ENCODE peak calls at places on chromosomes 2 and 18, in eight cellular contexts. C is GM18507, E is stomach, U is GM20000, Q is AG08395, L is ELR, Z is body of pancreas, N is kidney epithelial cell. I is an unnamed sample.

GRCh38 chr2:176128172-176129012 is 1.1 kb upstream of the HOXD8 start:
- DNase-seq in C (no peak), E (no peak), U (no peak), Q (no peak), L (peak; percentile 36), Z (no peak), N (no peak), I (no peak)

GRCh38 chr2:170820647-170821630 is 4.3 kb downstream of the GAD1 start:
- DNase-seq in C (peak; percentile 52), E (no peak), U (peak; percentile 76), Q (no peak), L (no peak), Z (no peak), N (no peak), I (no peak)

GRCh38 chr2:222904557-222905258 is 43.9 kb downstream of the ACSL3 start:
- DNase-seq in C (no peak), E (no peak), U (no peak), Q (peak; percentile 78), L (peak; percentile 78), Z (no peak), N (no peak), I (no peak)

GRCh38 chr18:57077786-57078552 is 68.9 kb upstream of the BOD1L2 start:
- DNase-seq in C (peak; percentile 64), E (no peak), U (peak; percentile 80), Q (no peak), L (no peak), Z (no peak), N (no peak), I (no peak)

GRCh38 chr2:54103454-54104314 is 11.7 kb upstream of the ACYP2 start:
- DNase-seq in C (no peak), E (peak; percentile 47), U (no peak), Q (peak; percentile 78), L (peak; percentile 90), Z (no peak), N (no peak), I (no peak)

GRCh38 chr2:172790404-172790803 is 54.8 kb downstream of the RAPGEF4 start:
- DNase-seq in C (no peak), E (no peak), U (no peak), Q (peak; percentile 14), L (no peak), Z (no peak), N (no peak), I (no peak)

GRCh38 chr2:179263460-179264237 is 983 bp downstream of the SESTD1 start:
- DNase-seq in C (no peak), E (peak; percentile 44), U (peak; percentile 59), Q (peak; percentile 34), L (peak; percentile 60), Z (peak; percentile 46), N (no peak), I (no peak)

GRCh38 chr2:129178356-129178755 is 801.1 kb upstream of the RAB6C start:
- DNase-seq in C (no peak), E (no peak), U (no peak), Q (peak; percentile 21), L (no peak), Z (no peak), N (no peak), I (no peak)

GRCh38 chr18:62881509-62882016 is 166.2 kb downstream of the PHLPP1 start:
- DNase-seq in C (no peak), E (no peak), U (no peak), Q (peak; percentile 92), L (peak; percentile 92), Z (no peak), N (peak; percentile 89), I (peak; percentile 84)

GRCh38 chr2:71925268-71926097 is 222.2 kb downstream of the CYP26B1 start:
- DNase-seq in C (no peak), E (no peak), U (no peak), Q (peak; percentile 35), L (peak; percentile 51), Z (no peak), N (no peak), I (no peak)

GRCh38 chr2:32553829-32554432 is 73.9 kb upstream of the TTC27 start:
- DNase-seq in C (peak; percentile 26), E (no peak), U (peak; percentile 57), Q (peak; percentile 55), L (peak; percentile 55), Z (no peak), N (peak; percentile 5), I (no peak)

GRCh38 chr2:132484144-132484543 is 67.5 kb downstream of the GPR39 start:
- DNase-seq in C (no peak), E (no peak), U (no peak), Q (no peak), L (no peak), Z (no peak), N (no peak), I (no peak)

GRCh38 chr2:120348134-120349103 is 2.5 kb downstream of the INHBB start:
- DNase-seq in C (no peak), E (no peak), U (no peak), Q (peak; percentile 50), L (no peak), Z (no peak), N (no peak), I (no peak)

GRCh38 chr2:8406271-8406670 is 275.6 kb upstream of the ID2 start:
- DNase-seq in C (no peak), E (no peak), U (no peak), Q (no peak), L (no peak), Z (no peak), N (no peak), I (no peak)

GRCh38 chr2:200453853-200454524 is 55.9 kb downstream of the KCTD18 start:
- DNase-seq in C (no peak), E (no peak), U (no peak), Q (no peak), L (peak; percentile 21), Z (no peak), N (no peak), I (no peak)

GRCh38 chr2:104502904-104503303 is 351.0 kb upstream of the POU3F3 start:
- DNase-seq in C (no peak), E (no peak), U (no peak), Q (no peak), L (no peak), Z (no peak), N (no peak), I (no peak)

GRCh38 chr2:128490881-128491778 is 172.5 kb upstream of the HS6ST1 start:
- DNase-seq in C (no peak), E (peak; percentile 16), U (no peak), Q (no peak), L (no peak), Z (no peak), N (no peak), I (no peak)

GRCh38 chr2:152518656-152519580 is 183.9 kb downstream of the FMNL2 start:
- DNase-seq in C (no peak), E (no peak), U (no peak), Q (no peak), L (no peak), Z (no peak), N (no peak), I (no peak)

GRCh38 chr18:499351-500229 is 911 bp downstream of the COLEC12 start:
- DNase-seq in C (no peak), E (peak; percentile 37), U (no peak), Q (peak; percentile 56), L (peak; percentile 92), Z (peak; percentile 25), N (peak; percentile 52), I (no peak)

GRCh38 chr2:71718686-71719085 is 265.3 kb downstream of the DYSF start:
- DNase-seq in C (no peak), E (no peak), U (no peak), Q (no peak), L (no peak), Z (no peak), N (no peak), I (no peak)

GRCh38 chr2:38485734-38486133 is 108.7 kb upstream of the ATL2 start:
- DNase-seq in C (no peak), E (no peak), U (peak; percentile 63), Q (no peak), L (no peak), Z (no peak), N (no peak), I (no peak)

GRCh38 chr2:188050716-188051115 is 241.0 kb upstream of the GULP1 start:
- DNase-seq in C (no peak), E (no peak), U (no peak), Q (no peak), L (no peak), Z (no peak), N (peak; percentile 82), I (peak; percentile 96)

GRCh38 chr2:1927896-1928568 is 183.7 kb upstream of the PXDN start:
- DNase-seq in C (no peak), E (no peak), U (no peak), Q (no peak), L (no peak), Z (no peak), N (no peak), I (no peak)

GRCh38 chr2:178644919-178645318 is 162.3 kb downstream of the TTN start:
- DNase-seq in C (no peak), E (no peak), U (no peak), Q (no peak), L (no peak), Z (no peak), N (no peak), I (no peak)

GRCh38 chr2:217652761-217653160 is 350.0 kb downstream of the TNS1 start:
- DNase-seq in C (no peak), E (no peak), U (no peak), Q (peak; percentile 36), L (no peak), Z (no peak), N (no peak), I (no peak)

GRCh38 chr2:229388746-229389145 is 117.7 kb upstream of the PID1 start:
- DNase-seq in C (no peak), E (no peak), U (no peak), Q (no peak), L (no peak), Z (no peak), N (no peak), I (no peak)

GRCh38 chr2:158529379-158530110 is 72.8 kb downstream of the PKP4 start:
- DNase-seq in C (no peak), E (no peak), U (no peak), Q (peak; percentile 56), L (peak; percentile 67), Z (no peak), N (no peak), I (no peak)

GRCh38 chr18:47560693-47561092 is 309.2 kb upstream of the SKOR2 start:
- DNase-seq in C (no peak), E (no peak), U (no peak), Q (no peak), L (no peak), Z (no peak), N (no peak), I (no peak)

GRCh38 chr2:129188451-129188850 is 791.0 kb upstream of the RAB6C start:
- DNase-seq in C (no peak), E (no peak), U (no peak), Q (no peak), L (no peak), Z (no peak), N (no peak), I (no peak)

GRCh38 chr2:158724803-158725271 is 70.3 kb upstream of the DAPL1 start:
- DNase-seq in C (no peak), E (peak; percentile 60), U (no peak), Q (no peak), L (peak; percentile 49), Z (no peak), N (no peak), I (peak; percentile 53)